ENCODE peak calls at places on chromosomes 1 and 21, in five cellular contexts. L is NCI-H1417 treated with DMSO at 0.1 percent for 48 hours; U is fibroblast of villous mesenchyme; H is effector memory CD4-positive, alpha-beta T cell; R is hepatic stellate cell. V is an unnamed sample.

GRCh38 chr1:235883261-235883927 is 16.7 kb upstream of the LYST start:
- DNase-seq in L (no peak), U (peak; percentile 98), H (no peak), R (peak; percentile 90), V (peak; percentile 91)

GRCh38 chr1:91428182-91428798 is 23.7 kb upstream of the HFM1 start:
- DNase-seq in L (no peak), U (no peak), H (no peak), R (no peak), V (no peak)

GRCh38 chr21:35252831-35253230 is 203.7 kb upstream of the RUNX1 start:
- DNase-seq in L (no peak), U (no peak), H (no peak), R (no peak), V (no peak)

GRCh38 chr1:54794401-54795099 is 6.6 kb downstream of the TTC22 start:
- DNase-seq in L (no peak), U (no peak), H (no peak), R (peak; percentile 78), V (no peak)

GRCh38 chr1:113166473-113166872 is 93.5 kb downstream of the LRIG2 start:
- DNase-seq in L (no peak), U (no peak), H (no peak), R (no peak), V (no peak)

GRCh38 chr1:23524716-23525401 is 6.2 kb downstream of the E2F2 start:
- DNase-seq in L (peak; percentile 42), U (peak; percentile 17), H (peak; percentile 32), R (no peak), V (no peak)

GRCh38 chr21:42460391-42461184 is 35.4 kb downstream of the RSPH1 start:
- DNase-seq in L (peak; percentile 83), U (no peak), H (no peak), R (no peak), V (no peak)

GRCh38 chr1:65386452-65386851 is 34.0 kb upstream of the LEPR start:
- DNase-seq in L (no peak), U (no peak), H (no peak), R (no peak), V (no peak)

GRCh38 chr1:975896-976683 is 5.8 kb downstream of the PERM1 start:
- DNase-seq in L (no peak), U (peak; percentile 44), H (peak; percentile 36), R (peak; percentile 84), V (peak; percentile 77)

GRCh38 chr1:166685200-166685599 is 154.1 kb upstream of the POGK start:
- DNase-seq in L (no peak), U (no peak), H (no peak), R (no peak), V (no peak)

GRCh38 chr1:55580845-55581332 is 365.7 kb upstream of the USP24 start:
- DNase-seq in L (no peak), U (peak; percentile 78), H (no peak), R (peak; percentile 56), V (peak; percentile 67)

GRCh38 chr1:248906741-248907661 is 966 bp downstream of the PGBD2 start:
- DNase-seq in L (no peak), U (no peak), H (no peak), R (no peak), V (peak; percentile 36)